ENCODE peak calls at places on chromosomes 16 and 17, in five cellular contexts. Q is GM12865, S is heart left ventricle, N is sigmoid colon, F is colonic mucosa. A is an unnamed sample.

GRCh38 chr16:66502020-66502913 is 47.7 kb downstream of the TK2 start:
- DNase-seq in Q (no peak), S (no peak), N (peak), F (no peak), A (no peak)

GRCh38 chr17:21286066-21286770 is 1.7 kb downstream of the MAP2K3 start:
- DNase-seq in Q (peak), S (peak), N (peak), F (peak), A (no peak)

GRCh38 chr16:86611517-86611840 is 33.1 kb downstream of the FOXL1 start:
- DNase-seq in Q (no peak), S (peak), N (no peak), F (no peak), A (no peak)

GRCh38 chr16:86819523-86819887 is 241.2 kb downstream of the FOXL1 start:
- DNase-seq in Q (no peak), S (no peak), N (no peak), F (no peak), A (no peak)

GRCh38 chr17:17377071-17377487 is 73.9 kb downstream of the NT5M start:
- DNase-seq in Q (no peak), S (no peak), N (no peak), F (no peak), A (no peak)

GRCh38 chr17:77826132-77826873 is 132.2 kb upstream of the TNRC6C start:
- DNase-seq in Q (no peak), S (no peak), N (peak), F (no peak), A (no peak)

GRCh38 chr17:74919440-74920305 is 3.4 kb downstream of the USH1G start:
- DNase-seq in Q (peak), S (no peak), N (no peak), F (no peak), A (no peak)

GRCh38 chr17:67151717-67152116 is 93.3 kb downstream of the HELZ start:
- DNase-seq in Q (no peak), S (no peak), N (no peak), F (no peak), A (no peak)

GRCh38 chr16:75064403-75065148 is 52.0 kb downstream of the LDHD start:
- DNase-seq in Q (no peak), S (no peak), N (no peak), F (peak), A (peak)

GRCh38 chr17:2264023-2264860 is 39.3 kb downstream of the SMG6 start:
- DNase-seq in Q (no peak), S (no peak), N (no peak), F (no peak), A (no peak)

GRCh38 chr17:43356999-43357398 is 41.8 kb upstream of the ARL4D start:
- DNase-seq in Q (no peak), S (no peak), N (no peak), F (no peak), A (no peak)

GRCh38 chr17:17587614-17588336 is 3.7 kb downstream of the PEMT start:
- DNase-seq in Q (no peak), S (no peak), N (no peak), F (no peak), A (no peak)

GRCh38 chr16:57859331-57859730 is 57.0 kb upstream of the KIFC3 start:
- DNase-seq in Q (no peak), S (no peak), N (no peak), F (no peak), A (peak)

GRCh38 chr16:65126845-65127624 is 5.2 kb upstream of the CDH11 start:
- DNase-seq in Q (no peak), S (no peak), N (no peak), F (no peak), A (no peak)

GRCh38 chr17:83152745-83153611 is 73.6 kb downstream of the METRNL start:
- DNase-seq in Q (no peak), S (peak), N (peak), F (no peak), A (no peak)

GRCh38 chr16:27703121-27703520 is 153.2 kb downstream of the KATNIP start:
- DNase-seq in Q (no peak), S (no peak), N (peak), F (no peak), A (no peak)

GRCh38 chr16:66275795-66276428 is 90.6 kb upstream of the CDH5 start:
- DNase-seq in Q (peak), S (no peak), N (peak), F (peak), A (peak)

DNA sequence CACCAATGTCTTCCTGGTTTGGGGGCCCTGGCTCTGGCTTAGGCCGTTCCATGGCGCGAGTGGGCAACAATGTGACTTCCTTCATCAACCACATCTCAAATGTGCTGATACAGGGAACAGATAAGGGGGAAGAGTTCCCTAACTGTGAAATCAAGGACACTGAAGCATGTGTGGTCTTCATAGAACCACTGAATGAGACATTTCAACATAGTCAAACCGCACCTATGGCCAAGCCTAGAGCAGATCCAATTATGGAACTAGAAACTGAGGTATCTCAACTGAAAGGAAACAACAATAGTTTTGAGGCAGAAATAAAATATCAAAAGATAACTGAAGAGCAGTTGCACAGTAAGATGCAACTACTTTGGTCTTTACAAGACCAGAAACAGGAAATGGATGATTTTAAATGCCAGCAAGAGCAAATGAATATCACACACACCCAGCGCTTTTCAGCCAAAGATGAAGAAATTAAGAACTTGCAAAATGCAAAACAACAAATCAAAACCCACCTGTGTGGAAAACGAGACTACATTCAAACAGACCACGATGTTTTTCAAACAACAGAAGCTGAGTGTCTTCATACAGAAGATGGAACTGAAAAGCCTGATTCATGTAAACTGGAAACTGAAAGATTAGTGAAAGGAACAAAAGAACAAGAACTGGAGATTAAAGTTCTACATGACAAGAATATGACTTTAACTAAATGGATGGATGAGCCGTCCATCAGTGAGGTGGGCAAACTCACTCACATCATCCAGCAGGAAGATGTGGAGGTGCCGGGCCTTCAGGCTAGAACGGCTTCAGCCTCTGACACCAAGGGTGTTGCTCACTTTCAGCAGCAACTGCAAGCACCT is 18.1 kb upstream of the LCMT1 start:
- DNase-seq in Q (peak), S (no peak), N (no peak), F (no peak), A (peak)
- H3K4me3 ChIP-seq in Q (no peak), S (no peak), N (no peak), F (no peak), A (no peak)

GRCh38 chr17:18626152-18626870 is 17.9 kb downstream of the TBC1D28 start:
- DNase-seq in Q (no peak), S (no peak), N (no peak), F (no peak), A (no peak)
- H3K4me3 ChIP-seq in Q (peak), S (peak), N (peak), F (no peak), A (peak)

DNA sequence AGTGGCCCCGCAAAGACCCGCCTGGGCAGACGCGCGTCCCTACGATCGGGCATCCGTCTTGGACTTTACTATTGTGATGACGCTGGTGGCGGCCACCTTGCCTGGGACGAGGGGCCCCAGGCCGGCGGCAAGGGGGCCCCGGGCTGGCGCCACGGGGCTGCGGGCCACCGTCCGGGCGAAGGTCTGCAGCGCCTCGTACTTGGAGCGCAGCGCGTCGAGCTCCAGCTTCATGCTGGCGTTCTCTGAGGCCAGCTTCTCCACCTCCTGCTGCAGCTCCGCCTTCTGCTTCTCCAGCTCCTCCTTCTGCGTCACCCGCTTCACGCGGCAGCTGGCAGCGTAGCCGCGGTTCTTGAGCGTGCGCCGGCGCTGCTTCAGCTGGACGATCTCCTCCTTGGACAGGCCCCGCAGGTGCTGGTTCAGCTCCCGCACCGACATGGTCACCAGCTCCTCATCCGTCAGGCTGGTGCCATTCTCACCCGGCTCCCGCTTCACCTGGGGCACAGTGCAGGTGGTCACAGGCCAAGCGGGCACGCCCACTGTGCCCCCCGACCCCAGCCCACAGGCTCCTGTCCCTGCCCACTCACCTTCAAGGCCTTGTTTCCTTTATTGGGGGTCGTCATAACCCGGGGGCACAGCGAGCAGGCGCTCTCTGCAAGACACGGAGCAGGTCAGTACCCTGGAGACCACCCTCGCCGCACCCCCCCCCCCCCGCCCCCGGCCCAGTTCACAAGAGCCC is 4.8 kb upstream of the SIRT7 start:
- DNase-seq in Q (no peak), S (no peak), N (no peak), F (no peak), A (no peak)
- H3K4me3 ChIP-seq in Q (no peak), S (peak), N (peak), F (peak), A (no peak)

GRCh38 chr17:46770439-46770817 is 48.1 kb downstream of the WNT3 start:
- DNase-seq in Q (no peak), S (peak), N (no peak), F (no peak), A (no peak)
- H3K4me3 ChIP-seq in Q (no peak), S (peak), N (peak), F (no peak), A (peak)